ENCODE peak calls at places on chromosomes 3 and 15, in seven cellular contexts. M is adrenal gland, X is suprapubic skin, I is A549, T is uterus, H is spleen, N is GM12892. J is an unnamed sample.

GRCh38 chr3:84965141-84965540 is 6.4 kb downstream of the CADM2 start:
- DNase-seq in M (no peak), X (no peak), I (peak; percentile 57), T (no peak), H (no peak), N (no peak), J (no peak)

GRCh38 chr3:184078851-184079250 is 18.0 kb upstream of the HTR3E start:
- DNase-seq in M (no peak), X (no peak), I (no peak), T (no peak), H (no peak), N (no peak), J (no peak)

GRCh38 chr3:125231895-125232294 is 19.3 kb upstream of the SLC12A8 start:
- DNase-seq in M (no peak), X (no peak), I (no peak), T (no peak), H (no peak), N (no peak), J (no peak)

GRCh38 chr15:76310470-76311070 is 699 bp downstream of the ETFA start:
- DNase-seq in M (peak; percentile 32), X (no peak), I (no peak), T (no peak), H (no peak), N (no peak), J (peak; percentile 12)

GRCh38 chr3:38136272-38136806 is 588 bp downstream of the ACAA1 start:
- DNase-seq in M (peak; percentile 67), X (peak; percentile 81), I (no peak), T (no peak), H (no peak), N (no peak), J (no peak)

GRCh38 chr3:160475889-160476288 is 26.3 kb upstream of the TRIM59 start:
- DNase-seq in M (no peak), X (no peak), I (no peak), T (no peak), H (no peak), N (no peak), J (no peak)

GRCh38 chr3:186932281-186933181 is 2.2 kb downstream of the ST6GAL1 start:
- DNase-seq in M (no peak), X (no peak), I (no peak), T (no peak), H (no peak), N (no peak), J (no peak)

GRCh38 chr3:127628788-127629456 is at the start of gene PODXL2:
- DNase-seq in M (peak; percentile 69), X (no peak), I (peak; percentile 47), T (peak; percentile 48), H (peak; percentile 84), N (peak; percentile 50), J (no peak)

GRCh38 chr3:134315286-134316106 is 58.8 kb downstream of the AMOTL2 start:
- DNase-seq in M (peak; percentile 38), X (peak; percentile 89), I (no peak), T (peak; percentile 83), H (peak; percentile 73), N (no peak), J (no peak)

GRCh38 chr15:45821390-45821789 is 186.6 kb downstream of the SQOR start:
- DNase-seq in M (no peak), X (no peak), I (no peak), T (no peak), H (no peak), N (no peak), J (no peak)

GRCh38 chr15:63999177-63999576 is 47.1 kb downstream of the DAPK2 start:
- DNase-seq in M (peak; percentile 47), X (no peak), I (no peak), T (no peak), H (no peak), N (no peak), J (no peak)

GRCh38 chr3:100525753-100526612 is 33.6 kb downstream of the TMEM45A start:
- DNase-seq in M (no peak), X (no peak), I (peak; percentile 7), T (peak; percentile 47), H (no peak), N (no peak), J (peak; percentile 63)

GRCh38 chr15:50758712-50759205 is 6.7 kb downstream of the SPPL2A start:
- DNase-seq in M (peak; percentile 34), X (no peak), I (no peak), T (no peak), H (no peak), N (no peak), J (no peak)

GRCh38 chr15:67066041-67067021 is 929 bp downstream of the SMAD3 start:
- DNase-seq in M (no peak), X (no peak), I (no peak), T (peak; percentile 45), H (peak; percentile 84), N (no peak), J (no peak)

GRCh38 chr3:138781012-138781470 is 53.7 kb downstream of the PIK3CB start:
- DNase-seq in M (peak; percentile 68), X (no peak), I (no peak), T (no peak), H (no peak), N (no peak), J (no peak)

GRCh38 chr3:78976200-78976599 is 791.6 kb downstream of the ROBO1 start:
- DNase-seq in M (no peak), X (no peak), I (no peak), T (no peak), H (no peak), N (no peak), J (no peak)

GRCh38 chr3:102089904-102090492 is 240.7 kb downstream of the NFKBIZ start:
- DNase-seq in M (no peak), X (no peak), I (peak; percentile 91), T (no peak), H (no peak), N (no peak), J (no peak)

GRCh38 chr3:42507751-42508335 is 5.4 kb downstream of the VIPR1 start:
- DNase-seq in M (no peak), X (peak; percentile 77), I (no peak), T (no peak), H (peak; percentile 27), N (no peak), J (no peak)

GRCh38 chr15:81160312-81161214 is 26.5 kb downstream of the CFAP161 start:
- DNase-seq in M (peak; percentile 27), X (peak; percentile 87), I (no peak), T (peak; percentile 65), H (no peak), N (no peak), J (no peak)

GRCh38 chr3:127820871-127821853 is 1.2 kb downstream of the MGLL start:
- DNase-seq in M (peak; percentile 6), X (no peak), I (no peak), T (no peak), H (peak; percentile 82), N (no peak), J (no peak)

GRCh38 chr15:48421362-48421761 is 90.1 kb downstream of the DUT start:
- DNase-seq in M (no peak), X (no peak), I (no peak), T (no peak), H (no peak), N (no peak), J (no peak)

DNA sequence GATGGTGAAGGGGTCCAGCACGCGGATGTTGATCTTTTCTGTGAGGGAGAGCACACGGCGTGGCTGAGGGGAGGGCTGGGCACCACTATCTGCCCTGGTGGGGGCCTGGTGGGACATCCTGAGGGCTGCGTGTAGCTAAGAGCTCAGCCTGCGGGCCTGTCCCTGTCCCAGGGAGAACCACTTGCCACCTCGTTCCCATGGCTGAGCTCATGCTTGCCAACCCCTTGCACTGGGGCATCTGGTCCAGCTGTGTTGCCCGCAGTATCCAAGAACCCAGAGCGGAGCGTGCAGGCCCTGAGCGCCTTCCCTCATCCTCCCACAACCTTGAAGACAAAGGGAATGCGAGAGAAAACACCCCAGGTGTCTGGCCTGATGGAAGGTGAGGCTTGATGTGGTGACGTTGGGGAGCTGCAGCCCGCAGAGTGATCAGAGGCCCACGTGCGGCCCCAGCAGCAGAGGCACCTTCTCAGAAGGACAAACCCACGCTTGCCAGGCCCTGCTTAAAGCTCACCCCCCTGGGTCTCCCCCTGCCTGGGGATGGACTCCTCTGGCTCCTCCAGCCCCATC is 28.9 kb downstream of the TKT start:
- DNase-seq in M (no peak), X (no peak), I (no peak), T (no peak), H (peak; percentile 43), N (peak; percentile 27), J (no peak)
- TF ChIP-seq POLR2A in M (no peak), X (no peak), I (no peak), T (no peak), H (no peak), N (no peak), J (no peak)

GRCh38 chr3:47781685-47782537 is at the start of gene SMARCC1:
- DNase-seq in M (peak; percentile 99), X (peak; percentile 98), I (peak; percentile 96), T (peak; percentile 98), H (peak; percentile 100), N (peak; percentile 88), J (peak; percentile 92)
- TF ChIP-seq POLR2A in M (peak; percentile 94), X (peak; percentile 33), I (peak; percentile 86), T (peak; percentile 95), H (peak; percentile 26), N (peak; percentile 86), J (peak; percentile 87)

DNA sequence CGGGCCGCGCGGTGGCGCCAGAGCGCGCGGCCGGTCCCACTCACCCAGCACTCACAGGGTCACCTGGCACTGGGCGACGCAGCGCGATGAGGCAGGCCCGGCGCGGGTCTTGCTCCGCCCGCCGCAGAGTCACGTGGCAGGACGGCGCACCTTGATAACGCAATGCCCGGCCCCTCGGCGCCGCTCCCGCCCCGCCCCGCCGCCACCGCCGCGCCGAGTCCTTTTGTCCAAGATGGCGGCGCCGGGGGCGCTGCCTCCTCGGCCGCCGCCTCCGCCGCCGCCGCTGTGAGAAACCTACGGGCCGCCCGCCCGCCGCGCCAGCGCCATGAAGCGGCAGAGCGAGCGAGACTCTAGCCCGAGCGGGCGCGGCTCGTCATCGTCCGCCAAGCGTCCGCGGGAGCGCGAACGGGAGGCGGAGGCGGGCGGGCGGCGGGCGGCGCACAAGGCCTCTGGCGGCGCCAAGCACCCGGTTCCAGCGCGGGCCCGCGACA is at the start of gene RBM15B:
- DNase-seq in M (peak; percentile 99), X (peak; percentile 98), I (peak; percentile 95), T (peak; percentile 97), H (peak; percentile 100), N (peak; percentile 97), J (peak; percentile 98)
- TF ChIP-seq POLR2A in M (peak; percentile 85), X (peak; percentile 1), I (peak; percentile 61), T (peak; percentile 71), H (no peak), N (peak; percentile 76), J (peak; percentile 68)

DNA sequence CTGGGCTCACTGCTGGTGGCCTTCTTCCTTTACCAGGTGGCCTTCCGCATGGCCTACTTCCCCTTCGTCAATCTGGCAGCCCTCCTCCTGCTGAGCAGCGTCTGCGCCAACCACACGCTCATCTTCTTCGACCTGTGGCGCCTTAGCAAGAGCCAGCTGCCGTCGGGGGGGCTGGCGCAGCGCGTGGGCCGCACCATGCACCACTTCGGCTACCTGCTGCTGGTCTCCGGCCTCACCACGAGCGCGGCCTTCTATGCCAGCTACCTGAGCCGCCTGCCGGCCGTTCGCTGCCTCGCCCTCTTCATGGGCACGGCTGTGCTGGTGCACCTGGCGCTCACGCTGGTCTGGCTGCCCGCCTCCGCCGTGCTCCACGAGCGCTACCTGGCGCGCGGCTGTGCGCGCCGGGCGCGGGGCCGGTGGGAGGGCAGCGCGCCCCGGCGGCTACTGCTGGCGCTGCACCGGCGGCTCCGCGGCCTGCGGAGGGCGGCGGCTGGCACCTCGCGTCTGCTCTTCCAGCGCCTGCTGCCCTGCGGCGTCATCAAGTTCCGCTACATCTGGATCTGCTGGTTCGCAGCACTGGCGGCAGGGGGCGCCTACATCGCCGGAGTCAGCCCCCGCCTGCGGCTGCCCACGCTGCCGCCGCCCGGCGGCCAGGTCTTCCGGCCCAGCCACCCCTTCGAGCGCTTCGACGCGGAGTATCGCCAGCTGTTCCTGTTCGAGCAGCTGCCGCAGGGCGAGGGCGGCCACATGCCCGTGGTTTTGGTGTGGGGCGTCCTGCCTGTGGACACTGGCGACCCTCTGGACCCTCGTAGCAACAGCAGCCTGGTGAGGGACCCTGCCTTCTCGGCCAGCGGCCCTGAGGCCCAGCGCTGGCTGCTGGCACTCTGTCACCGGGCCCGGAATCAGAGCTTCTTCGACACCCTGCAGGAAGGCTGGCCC is 9.9 kb downstream of the DISP2 start:
- DNase-seq in M (peak; percentile 90), X (peak; percentile 89), I (peak; percentile 87), T (peak; percentile 72), H (peak; percentile 98), N (peak; percentile 92), J (peak; percentile 95)
- TF ChIP-seq POLR2A in M (no peak), X (no peak), I (no peak), T (peak; percentile 21), H (no peak), N (no peak), J (no peak)